ENCODE peak calls at places on chromosomes 3 and 15, in four cellular contexts. J is HepG2, I is WTC11, Z is SK-N-SH. H is an unnamed sample.

GRCh38 chr15:92391640-92392039 is 2.0 kb upstream of the ST8SIA2 start:
- DNase-seq in J (peak; percentile 6), I (peak; percentile 59), Z (no peak), H (peak; percentile 36)

GRCh38 chr15:97143847-97144711 is 813.6 kb downstream of the NR2F2 start:
- DNase-seq in J (no peak), I (no peak), Z (no peak), H (no peak)

GRCh38 chr3:71095511-71096305 is 487.8 kb downstream of the FOXP1 start:
- DNase-seq in J (no peak), I (no peak), Z (no peak), H (no peak)

GRCh38 chr15:60620707-60621106 is 141.8 kb upstream of the ICE2 start:
- DNase-seq in J (no peak), I (peak; percentile 64), Z (no peak), H (no peak)

GRCh38 chr3:13077431-13078157 is 4.4 kb upstream of the IQSEC1 start:
- DNase-seq in J (no peak), I (no peak), Z (peak; percentile 78), H (no peak)

GRCh38 chr3:43644443-43644842 is 22.6 kb upstream of the ANO10 start:
- DNase-seq in J (no peak), I (no peak), Z (no peak), H (no peak)

GRCh38 chr3:65729553-65729952 is 309.2 kb downstream of the MAGI1 start:
- DNase-seq in J (peak; percentile 92), I (no peak), Z (no peak), H (no peak)

GRCh38 chr15:88664151-88664778 is 25.4 kb downstream of the ISG20 start:
- DNase-seq in J (no peak), I (no peak), Z (no peak), H (no peak)

GRCh38 chr3:195150194-195151118 is 120.5 kb downstream of the XXYLT1 start:
- DNase-seq in J (no peak), I (no peak), Z (peak; percentile 38), H (peak; percentile 88)

GRCh38 chr3:196990654-196991053 is 22.0 kb upstream of the PIGZ start:
- DNase-seq in J (peak; percentile 43), I (no peak), Z (no peak), H (no peak)

GRCh38 chr15:88708256-88709054 is 69.6 kb downstream of the ISG20 start:
- DNase-seq in J (no peak), I (no peak), Z (no peak), H (no peak)

GRCh38 chr3:168117059-168117458 is 21.3 kb upstream of the GOLIM4 start:
- DNase-seq in J (no peak), I (no peak), Z (no peak), H (no peak)

GRCh38 chr3:150890320-150890719 is 14.9 kb downstream of the MINDY4B start:
- DNase-seq in J (no peak), I (no peak), Z (no peak), H (no peak)

GRCh38 chr15:64356443-64357040 is 569 bp upstream of the CSNK1G1 start:
- DNase-seq in J (peak; percentile 73), I (no peak), Z (peak; percentile 75), H (no peak)

GRCh38 chr3:50617096-50617791 is at the start of gene MAPKAPK3:
- DNase-seq in J (peak; percentile 29), I (no peak), Z (no peak), H (no peak)

DNA sequence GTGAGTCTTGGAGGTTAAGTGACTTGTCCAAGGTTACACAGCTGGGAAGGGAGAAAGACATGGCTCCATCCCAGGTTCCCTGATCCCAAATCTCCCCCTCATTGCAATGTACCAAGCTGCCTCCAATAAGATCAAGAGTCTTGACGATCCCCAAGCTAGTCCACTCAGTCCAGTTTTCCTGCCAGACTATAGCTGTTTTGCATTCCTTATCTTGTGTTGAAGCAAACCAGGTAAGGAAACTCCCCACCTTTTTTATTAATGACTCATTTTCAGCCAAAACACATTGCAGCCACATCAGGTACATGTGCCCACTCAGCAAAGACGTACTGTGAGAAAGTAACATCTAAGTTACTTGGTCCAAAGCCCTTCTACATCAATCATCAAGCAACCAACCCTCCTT is 41.9 kb downstream of the LIPC start:
- DNase-seq in J (no peak), I (no peak), Z (no peak), H (no peak)
- TF ChIP-seq FOXJ3 in J (no peak), I (no peak), Z (no peak), H (no peak)

DNA sequence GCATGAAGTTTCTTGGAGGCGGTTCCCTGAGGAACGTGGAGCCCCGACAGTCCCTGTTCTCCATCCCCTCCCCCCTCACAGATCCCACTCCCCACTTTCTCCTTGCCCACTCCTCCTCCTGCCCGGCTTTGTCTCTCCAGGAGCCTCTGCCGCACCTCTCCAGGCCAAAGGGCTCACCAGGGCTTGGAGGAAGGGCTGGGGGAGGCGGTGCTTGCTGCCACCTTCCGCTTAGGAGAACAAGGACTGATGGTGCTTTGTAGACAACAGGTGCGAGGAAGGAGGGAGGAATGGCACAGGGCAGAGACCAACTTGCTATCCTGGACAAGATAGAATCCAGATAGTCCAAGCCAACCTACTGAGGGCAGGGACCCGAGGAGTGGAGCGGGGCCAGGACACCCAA is 103.5 kb upstream of the SMAD3 start:
- DNase-seq in J (no peak), I (no peak), Z (no peak), H (no peak)
- TF ChIP-seq FOXJ3 in J (no peak), I (no peak), Z (no peak), H (no peak)

DNA sequence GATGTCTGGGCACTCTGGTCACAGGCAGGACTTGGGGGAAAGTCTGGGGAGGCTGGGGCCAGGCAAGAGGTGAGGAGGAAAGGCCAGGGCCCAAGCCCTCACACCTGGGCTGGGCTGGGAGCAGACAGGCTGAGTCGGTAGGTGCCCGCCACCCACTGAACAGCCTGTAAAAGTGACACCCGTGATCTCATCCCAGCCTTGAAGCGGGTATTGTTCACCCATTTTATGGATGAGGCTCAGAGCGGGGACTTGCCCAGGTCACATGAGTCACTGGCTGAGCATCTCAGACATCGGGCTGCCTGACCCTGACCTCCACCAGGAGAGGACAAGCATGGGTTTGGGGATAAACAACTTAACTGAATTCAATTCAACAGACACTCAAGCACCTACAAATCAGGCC is 52.0 kb upstream of the CTSH start:
- DNase-seq in J (peak; percentile 87), I (no peak), Z (no peak), H (no peak)
- TF ChIP-seq FOXJ3 in J (peak; percentile 21), I (no peak), Z (no peak), H (no peak)

GRCh38 chr3:60440869-60441268 is 810.4 kb downstream of the FHIT start:
- DNase-seq in J (no peak), I (no peak), Z (no peak), H (no peak)
- TF ChIP-seq FOXJ3 in J (no peak), I (no peak), Z (no peak), H (no peak)

DNA sequence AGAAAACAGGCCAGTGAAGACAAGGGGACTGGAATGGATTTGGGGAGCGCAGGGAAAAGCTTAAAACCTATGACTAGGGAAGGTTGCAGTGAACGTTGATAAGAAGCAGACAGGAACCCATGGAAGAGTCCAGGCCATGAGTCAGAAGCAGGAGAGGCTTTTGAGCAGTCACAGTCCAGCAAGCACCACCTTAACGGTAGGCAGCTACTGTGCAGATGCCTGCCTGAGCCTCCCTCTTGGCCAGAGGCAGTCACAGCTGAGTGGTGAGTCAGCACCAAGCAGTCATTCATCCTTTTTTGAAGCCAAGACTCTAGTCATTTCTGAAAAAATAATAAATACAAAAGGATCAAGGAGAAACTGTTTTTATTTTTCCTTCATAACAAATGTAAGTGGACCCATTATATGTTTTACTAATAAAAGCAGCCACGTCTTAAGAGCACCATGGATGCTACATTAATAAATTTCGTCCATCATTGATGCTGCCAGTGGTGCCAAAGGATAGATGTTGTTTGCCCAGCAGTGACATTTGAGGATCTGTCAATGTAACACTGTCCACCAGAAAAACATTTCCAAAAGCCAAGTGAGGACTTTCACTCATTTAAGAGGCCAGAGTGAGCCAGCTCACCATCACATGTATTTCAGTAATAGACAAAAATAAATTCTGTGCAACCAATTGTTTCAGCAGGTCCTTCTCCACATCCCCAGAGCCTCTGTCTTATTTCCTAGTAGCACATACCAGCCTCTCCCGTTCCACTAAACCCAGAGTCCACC is 42.1 kb upstream of the ACTC1 start:
- DNase-seq in J (no peak), I (no peak), Z (no peak), H (no peak)
- TF ChIP-seq FOXJ3 in J (no peak), I (no peak), Z (no peak), H (no peak)

DNA sequence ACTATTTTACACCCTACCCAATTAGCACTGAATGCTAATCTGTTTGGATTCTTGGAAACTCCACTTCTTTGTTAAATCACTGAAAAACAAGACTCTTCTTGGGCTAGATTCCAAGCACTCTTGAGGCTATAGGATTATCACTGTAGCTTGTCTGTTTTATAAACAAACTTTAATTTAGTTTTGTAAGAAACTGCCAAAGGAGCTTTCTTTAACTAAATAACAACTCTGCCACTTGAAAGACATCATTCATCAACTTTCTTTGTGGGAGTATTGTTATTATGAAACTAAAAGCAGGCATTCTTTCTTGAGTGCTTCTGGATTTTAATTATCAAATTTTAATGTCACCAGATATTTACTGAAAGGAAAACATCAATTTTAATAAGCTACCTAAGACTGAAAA is 24.1 kb downstream of the CBLB start:
- DNase-seq in J (no peak), I (no peak), Z (no peak), H (no peak)
- TF ChIP-seq FOXJ3 in J (no peak), I (no peak), Z (no peak), H (no peak)

GRCh38 chr3:141055136-141055535 is 4.0 kb downstream of the SPSB4 start:
- DNase-seq in J (no peak), I (no peak), Z (no peak), H (no peak)
- TF ChIP-seq FOXJ3 in J (no peak), I (no peak), Z (no peak), H (no peak)

GRCh38 chr3:106485202-106485601 is 616.4 kb upstream of the CBLB start:
- DNase-seq in J (no peak), I (no peak), Z (no peak), H (no peak)
- TF ChIP-seq FOXJ3 in J (no peak), I (no peak), Z (no peak), H (no peak)

H was measured in K562.